ENCODE peak calls at places on chromosomes 6 and 20, in five cellular contexts. C, Q, E, Y and K are unnamed samples. For H3K4me1, the result is how much of the 10 kb centered on the place peaks cover.

GRCh38 chr6:47008397-47008763 is 33.8 kb downstream of the ADGRF1 start:
- DNase-seq in Y (no peak), Q (no peak), E (no peak), C (no peak), K (no peak)

GRCh38 chr6:159451051-159451450 is 242.0 kb downstream of the SOD2 start:
- DNase-seq in C (no peak), Q (no peak), Y (no peak), E (peak), K (no peak)

GRCh38 chr6:102085257-102085656 is 691.7 kb downstream of the GRIK2 start:
- DNase-seq in Y (no peak), Q (no peak), C (no peak), E (no peak), K (no peak)

GRCh38 chr20:53646550-53646949 is 52.9 kb upstream of the ZNF217 start:
- DNase-seq in Y (no peak), C (no peak), Q (no peak), E (no peak), K (no peak)

GRCh38 chr20:43842126-43843020 is 72.3 kb upstream of the TOX2 start:
- DNase-seq in Q (no peak), Y (no peak), E (no peak), C (no peak), K (no peak)

GRCh38 chr6:36301085-36301658 is 31.3 kb downstream of the PNPLA1 start:
- DNase-seq in Q (no peak), C (no peak), Y (no peak), E (peak), K (no peak)

GRCh38 chr20:57872816-57873409 is 163.1 kb upstream of the PMEPA1 start:
- DNase-seq in Q (no peak), C (no peak), Y (no peak), E (no peak), K (no peak)

GRCh38 chr20:25486377-25486776 is 78.9 kb downstream of the GINS1 start:
- DNase-seq in Y (no peak), C (no peak), E (peak), Q (no peak), K (no peak)

GRCh38 chr6:41693866-41694265 is 41.5 kb downstream of the TFEB start:
- DNase-seq in Y (no peak), C (no peak), Q (no peak), E (no peak), K (no peak)

GRCh38 chr20:52493177-52493711 is 301.7 kb upstream of the ZFP64 start:
- DNase-seq in E (peak), C (no peak), Y (no peak), Q (no peak), K (peak)

GRCh38 chr6:108619431-108620197 is 58.9 kb downstream of the FOXO3 start:
- DNase-seq in C (no peak), Q (no peak), Y (peak), E (peak), K (no peak)

GRCh38 chr20:4225778-4226177 is 210.4 kb upstream of the RNF24 start:
- DNase-seq in E (peak), C (no peak), Y (peak), Q (no peak), K (no peak)

GRCh38 chr20:9514461-9515210 is at the start of gene LAMP5:
- DNase-seq in E (peak), Y (peak), Q (no peak), C (no peak), K (no peak)

GRCh38 chr6:111601875-111602274 is 3.8 kb downstream of the TRAF3IP2 start:
- DNase-seq in Y (no peak), Q (no peak), C (peak), E (peak), K (no peak)

GRCh38 chr6:30200551-30201281 is 12.5 kb downstream of the TRIM26 start:
- DNase-seq in Y (no peak), C (no peak), E (no peak), Q (no peak), K (no peak)

GRCh38 chr6:20160541-20161283 is 51.6 kb downstream of the MBOAT1 start:
- DNase-seq in Y (no peak), C (no peak), Q (no peak), E (no peak), K (no peak)

GRCh38 chr6:42860031-42860430 is 19.4 kb upstream of the RPL7L1 start:
- DNase-seq in Q (no peak), Y (no peak), C (no peak), E (no peak), K (peak)

GRCh38 chr6:138691595-138692057 is 81.9 kb upstream of the CCDC28A start:
- DNase-seq in Q (no peak), E (peak), C (no peak), Y (peak), K (no peak)

DNA sequence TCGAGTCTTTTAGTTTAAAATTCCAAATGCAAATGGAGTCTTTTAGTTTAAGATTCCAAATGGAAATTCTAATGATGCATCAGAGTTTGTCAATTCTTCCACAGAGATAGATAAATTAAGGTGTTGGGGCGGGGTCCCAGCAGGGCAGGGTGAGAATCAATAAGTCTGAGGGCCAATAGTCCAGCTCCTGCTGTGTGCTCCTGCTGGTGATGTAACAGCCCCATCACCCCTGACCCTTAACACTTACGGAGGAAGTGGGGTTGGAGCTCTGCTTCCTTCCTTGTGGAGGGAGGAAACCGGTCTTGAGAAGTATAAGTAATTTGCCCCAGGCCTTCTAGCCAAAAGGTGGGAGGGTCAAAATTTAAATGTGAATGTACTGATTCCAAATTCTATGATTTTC is 17.3 kb downstream of the ZBTB2 start:
- DNase-seq in Y (peak), C (no peak), Q (no peak), E (no peak), K (peak)
- H3K4me3 ChIP-seq in Y (peak), C (no peak), Q (peak), E (no peak), K (no peak)

DNA sequence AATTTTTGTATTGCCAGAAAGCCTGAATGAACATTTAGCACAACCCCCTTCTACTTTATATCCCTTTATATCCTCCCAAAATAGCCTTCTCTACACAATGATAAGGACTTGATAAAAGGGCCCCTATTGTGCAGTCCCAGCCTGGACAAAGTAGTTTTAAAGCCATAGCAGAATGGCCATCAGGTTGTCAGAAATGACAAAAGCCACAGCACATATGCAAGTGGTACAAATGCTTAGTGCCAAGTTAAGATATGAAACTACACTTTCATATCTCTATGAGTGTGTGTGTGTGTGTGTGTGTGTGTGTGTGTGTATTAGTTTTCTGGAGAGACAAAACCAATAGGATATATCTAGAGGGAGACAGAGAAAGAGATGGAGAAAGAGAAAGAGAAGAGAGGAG is 132.6 kb downstream of the SGK1 start:
- DNase-seq in C (no peak), E (no peak), Y (no peak), Q (no peak), K (no peak)
- H3K4me1 ChIP-seq in C (under half), E (under half), Y (under half), Q (under half), K (under half)

GRCh38 chr6:3162067-3162497 is 4.7 kb upstream of the TUBB2A start:
- DNase-seq in Y (peak), Q (no peak), C (no peak), E (peak), K (no peak)
- H3K4me3 ChIP-seq in Y (peak), Q (peak), C (peak), E (peak), K (peak)

DNA sequence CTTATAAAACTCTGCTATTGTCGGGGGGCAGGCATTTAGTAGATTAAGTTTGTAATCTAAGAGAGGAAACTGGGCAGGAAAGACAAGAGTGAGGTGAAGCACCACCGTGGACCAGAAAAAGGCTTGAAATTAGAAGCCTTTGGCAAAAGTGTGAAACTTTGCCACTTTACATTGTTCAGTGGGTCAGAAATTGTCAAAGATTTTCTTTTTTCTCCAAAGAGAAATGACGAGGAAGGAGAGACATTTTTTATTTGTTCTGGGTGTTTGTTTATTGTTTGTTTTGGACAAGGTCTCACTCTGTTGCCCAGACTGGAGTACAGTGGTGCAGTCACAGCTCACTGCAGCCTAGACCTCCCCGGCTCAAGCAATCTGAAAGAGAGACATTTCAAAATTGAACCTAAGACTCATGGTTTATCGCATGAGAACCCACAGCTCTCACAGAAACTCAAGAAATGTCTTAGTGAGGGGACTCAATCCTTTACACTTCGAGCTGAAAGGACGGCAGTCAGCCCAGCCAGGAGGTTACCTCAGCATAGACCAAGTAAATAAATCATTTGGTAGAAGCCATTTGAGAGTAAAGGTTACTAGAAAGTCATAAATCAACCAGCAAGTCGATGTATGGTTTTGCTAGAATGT is 262.8 kb upstream of the TAB2 start:
- DNase-seq in Q (no peak), C (no peak), E (no peak), Y (no peak), K (no peak)
- H3K4me1 ChIP-seq in Q (under half), C (under half), E (under half), Y (under half), K (under half)